ENCODE peak calls at places on chromosome 12, in six cellular contexts. P, V, O, L, I and E are unnamed samples.

GRCh38 chr12:107436376-107436775 is 249.2 kb upstream of the PWP1 start:
- DNase-seq in P (no peak), V (no peak), O (no peak), L (peak), I (no peak), E (peak)

GRCh38 chr12:6443361-6443983 is 1.3 kb upstream of the CD27 start:
- DNase-seq in P (no peak), V (no peak), O (no peak), L (no peak), I (no peak), E (no peak)

GRCh38 chr12:74599932-74600331 is 62.3 kb downstream of the ATXN7L3B start:
- DNase-seq in P (no peak), V (no peak), O (no peak), L (no peak), I (no peak), E (no peak)

GRCh38 chr12:78888583-78888982 is 24.0 kb downstream of the SYT1 start:
- DNase-seq in P (no peak), V (no peak), O (no peak), L (no peak), I (no peak), E (peak)

GRCh38 chr12:27447761-27448160 is 1.2 kb downstream of the SMCO2 start:
- DNase-seq in P (no peak), V (no peak), O (no peak), L (no peak), I (no peak), E (no peak)

GRCh38 chr12:24507827-24508226 is 441.1 kb downstream of the BCAT1 start:
- DNase-seq in P (no peak), V (no peak), O (no peak), L (no peak), I (no peak), E (no peak)

GRCh38 chr12:4383304-4383865 is 3.9 kb upstream of the FGF23 start:
- DNase-seq in P (peak), V (no peak), O (no peak), L (peak), I (no peak), E (no peak)

GRCh38 chr12:121576851-121577391 is 3.9 kb downstream of the KDM2B start:
- DNase-seq in P (peak), V (no peak), O (no peak), L (peak), I (peak), E (peak)

GRCh38 chr12:86226481-86226880 is 29.7 kb downstream of the MGAT4C start:
- DNase-seq in P (no peak), V (no peak), O (no peak), L (no peak), I (no peak), E (no peak)
- TF ChIP-seq CTCF in P (no peak), V (no peak), O (no peak), L (no peak), I (no peak), E (no peak)

GRCh38 chr12:11978985-11979384 is 91.8 kb upstream of the BCL2L14 start:
- DNase-seq in P (no peak), V (no peak), O (no peak), L (no peak), I (no peak), E (peak)
- TF ChIP-seq CTCF in P (no peak), V (no peak), O (no peak), L (no peak), I (no peak), E (no peak)

DNA sequence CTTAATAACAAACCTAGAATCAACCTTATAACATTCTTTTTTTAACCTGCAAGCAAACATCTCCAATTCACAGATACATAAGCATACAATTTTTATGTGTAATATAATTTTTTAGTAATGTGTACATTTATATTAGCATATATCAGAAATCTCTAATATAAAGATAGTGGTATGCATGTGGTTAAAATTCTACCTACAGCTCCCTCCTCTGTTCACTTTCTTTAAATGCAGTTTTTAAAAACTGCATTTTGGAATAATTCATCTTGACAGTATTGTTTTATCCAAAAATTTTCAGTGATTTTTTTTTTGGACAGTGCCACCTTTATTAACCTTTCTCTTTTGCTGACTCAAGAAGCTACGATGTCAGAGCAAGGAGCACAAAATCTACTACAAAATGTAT is 13.2 kb upstream of the RXYLT1 start:
- DNase-seq in P (no peak), V (no peak), O (no peak), L (no peak), I (no peak), E (no peak)
- TF ChIP-seq CTCF in P (no peak), V (no peak), O (peak), L (no peak), I (no peak), E (peak)

DNA sequence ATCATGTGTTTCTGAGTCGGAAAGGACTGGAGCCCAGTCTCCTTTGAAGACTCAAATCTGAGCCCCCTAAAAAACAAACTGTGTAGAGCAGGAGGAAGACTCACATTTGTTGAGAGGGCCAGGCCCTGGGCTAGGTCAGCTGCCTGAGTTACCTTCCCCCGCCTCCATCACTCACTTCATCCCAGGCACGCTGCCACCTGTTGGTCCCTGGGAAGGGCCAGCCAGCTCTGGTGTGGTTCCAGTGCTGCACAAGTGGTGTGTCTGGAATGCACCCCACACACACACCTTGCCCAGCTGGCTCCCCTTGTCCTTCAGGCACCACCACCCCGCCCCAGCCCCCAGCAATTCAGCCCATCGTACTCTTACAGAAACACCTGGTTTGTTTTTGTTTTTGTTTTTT is 9.0 kb downstream of the MVK start:
- DNase-seq in P (no peak), V (no peak), O (peak), L (peak), I (no peak), E (no peak)
- TF ChIP-seq CTCF in P (no peak), V (no peak), O (no peak), L (peak), I (no peak), E (no peak)

GRCh38 chr12:96743606-96744005 is 163.5 kb upstream of the NEDD1 start:
- DNase-seq in P (no peak), V (no peak), O (no peak), L (no peak), I (no peak), E (peak)
- TF ChIP-seq CTCF in P (no peak), V (no peak), O (no peak), L (no peak), I (no peak), E (no peak)

GRCh38 chr12:124655317-124656213 is 88.2 kb upstream of the NCOR2 start:
- DNase-seq in P (peak), V (peak), O (peak), L (no peak), I (peak), E (peak)

GRCh38 chr12:124654666-124655316 is 87.4 kb upstream of the NCOR2 start:
- DNase-seq in P (no peak), V (peak), O (peak), L (no peak), I (peak), E (no peak)

GRCh38 chr12:124656947-124657434 is 89.6 kb upstream of the NCOR2 start:
- DNase-seq in P (no peak), V (no peak), O (no peak), L (no peak), I (no peak), E (no peak)

GRCh38 chr12:124658302-124658701 is 90.9 kb upstream of the NCOR2 start:
- DNase-seq in P (no peak), V (no peak), O (no peak), L (no peak), I (no peak), E (no peak)

GRCh38 chr12:124656214-124656516 is 88.8 kb upstream of the NCOR2 start:
- DNase-seq in P (no peak), V (no peak), O (no peak), L (no peak), I (no peak), E (no peak)
- TF ChIP-seq CTCF in P (no peak), V (no peak), O (no peak), L (no peak), I (no peak), E (no peak)